ENCODE peak calls at places on chromosomes 5 and 9, in nine cellular contexts. Z is kidney epithelial cell; V is CD4-positive, CD25-positive, alpha-beta regulatory T cell; J is colonic mucosa; U is transverse colon; W is CD4-positive, alpha-beta memory T cell; F is astrocyte of the spinal cord; Q is epithelial cell of esophagus; G is adrenal gland. T is an unnamed sample.

GRCh38 chr5:33894566-33894965 is 2.8 kb upstream of the ADAMTS12 start:
- DNase-seq in Z (peak; percentile 70), V (no peak), J (no peak), U (no peak), W (no peak), F (peak; percentile 69), Q (no peak), G (no peak), T (no peak)

GRCh38 chr9:108784998-108785397 is 70.8 kb downstream of the ACTL7B start:
- DNase-seq in Z (no peak), V (no peak), J (no peak), U (no peak), W (no peak), F (peak; percentile 22), Q (no peak), G (peak; percentile 34), T (no peak)

GRCh38 chr5:72667708-72668107 is 148.8 kb upstream of the TNPO1 start:
- DNase-seq in Z (no peak), V (no peak), J (no peak), U (no peak), W (no peak), F (no peak), Q (peak; percentile 92), G (no peak), T (no peak)

GRCh38 chr9:17824191-17824926 is 245.5 kb downstream of the SH3GL2 start:
- DNase-seq in Z (no peak), V (no peak), J (no peak), U (no peak), W (no peak), F (no peak), Q (no peak), G (no peak), T (no peak)

GRCh38 chr5:67350600-67351315 is 154.2 kb upstream of the CD180 start:
- DNase-seq in Z (no peak), V (peak; percentile 30), J (no peak), U (peak; percentile 22), W (no peak), F (no peak), Q (no peak), G (no peak), T (no peak)

GRCh38 chr9:133210202-133210532 is 1.1 kb upstream of the OBP2B start:
- DNase-seq in Z (no peak), V (no peak), J (no peak), U (no peak), W (no peak), F (no peak), Q (no peak), G (no peak), T (no peak)

GRCh38 chr9:69885474-69885929 is 64.9 kb downstream of the CFAP95 start:
- DNase-seq in Z (peak; percentile 69), V (no peak), J (peak; percentile 25), U (no peak), W (no peak), F (peak; percentile 69), Q (no peak), G (no peak), T (no peak)

GRCh38 chr9:125126019-125126746 is 17.1 kb downstream of the SCAI start:
- DNase-seq in Z (peak; percentile 79), V (peak; percentile 86), J (peak; percentile 66), U (peak; percentile 70), W (peak; percentile 89), F (peak; percentile 99), Q (peak; percentile 80), G (peak; percentile 94), T (no peak)

GRCh38 chr9:7259544-7260241 is 501.9 kb downstream of the KDM4C start:
- DNase-seq in Z (no peak), V (no peak), J (no peak), U (no peak), W (no peak), F (no peak), Q (peak; percentile 7), G (no peak), T (no peak)

GRCh38 chr5:168428552-168428951 is 57.7 kb upstream of the RARS1 start:
- DNase-seq in Z (no peak), V (no peak), J (no peak), U (no peak), W (no peak), F (no peak), Q (no peak), G (no peak), T (no peak)

GRCh38 chr5:39518516-39518915 is 93.7 kb upstream of the DAB2 start:
- DNase-seq in Z (no peak), V (no peak), J (no peak), U (no peak), W (no peak), F (peak; percentile 94), Q (no peak), G (no peak), T (no peak)

GRCh38 chr9:126375386-126375785 is 48.8 kb downstream of the MVB12B start:
- DNase-seq in Z (no peak), V (no peak), J (peak; percentile 53), U (peak; percentile 38), W (no peak), F (peak; percentile 55), Q (no peak), G (peak; percentile 49), T (no peak)

GRCh38 chr9:11749396-11749795 is 943.8 kb upstream of the TYRP1 start:
- DNase-seq in Z (no peak), V (no peak), J (no peak), U (no peak), W (no peak), F (no peak), Q (no peak), G (no peak), T (no peak)

DNA sequence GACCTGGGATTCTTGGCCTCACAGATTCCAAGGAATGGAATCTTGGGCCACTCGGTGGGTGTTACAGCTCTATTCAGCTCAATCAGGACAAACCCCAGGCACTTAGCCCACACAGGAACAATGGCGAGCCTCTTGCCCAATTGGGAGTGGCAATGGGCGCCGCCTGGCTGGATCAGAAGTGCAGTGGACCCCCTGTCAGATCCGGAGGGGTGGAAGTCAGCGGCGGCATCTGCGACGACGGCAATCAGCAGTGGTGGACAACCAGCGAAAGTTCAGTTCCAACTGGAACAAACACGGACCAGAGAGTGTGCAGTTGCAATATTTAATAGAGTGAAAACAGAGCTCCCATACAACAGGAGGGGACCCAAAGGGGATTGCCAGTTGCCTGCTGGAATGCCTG is 378.3 kb downstream of the CDH9 start:
- DNase-seq in Z (no peak), V (no peak), J (no peak), U (no peak), W (no peak), F (no peak), Q (no peak), G (no peak), T (no peak)
- H3K4me3 ChIP-seq in Z (no peak overlapping the region), V (no peak overlapping the region), J (no peak overlapping the region), U (no peak overlapping the region), W (no peak overlapping the region), F (no peak overlapping the region), Q (no peak overlapping the region), G (no peak overlapping the region), T (no peak overlapping the region)

DNA sequence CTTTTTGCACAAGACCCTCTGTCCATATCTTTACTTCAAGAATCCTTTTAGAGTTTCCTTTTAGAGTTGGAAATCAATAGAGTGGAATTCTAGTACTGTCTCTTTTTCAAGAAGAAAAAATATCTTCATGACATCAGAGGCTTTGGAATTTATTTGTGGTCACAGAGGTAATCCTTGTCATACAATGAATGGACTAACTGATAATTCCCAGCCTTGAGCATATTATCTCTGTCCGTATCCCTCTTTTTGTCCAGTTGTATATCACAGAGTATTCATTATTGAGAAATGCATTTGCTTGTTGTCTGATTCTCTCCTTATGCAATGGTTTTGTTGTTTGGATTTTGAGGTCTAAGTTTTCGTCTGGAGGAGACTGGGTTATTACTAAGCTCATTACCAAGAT is 82.0 kb upstream of the HAPLN1 start:
- DNase-seq in Z (no peak), V (no peak), J (no peak), U (no peak), W (no peak), F (peak; percentile 12), Q (no peak), G (no peak), T (no peak)
- H3K4me3 ChIP-seq in Z (no peak overlapping the region), V (no peak overlapping the region), J (no peak overlapping the region), U (no peak overlapping the region), W (no peak overlapping the region), F (no peak overlapping the region), Q (no peak overlapping the region), G (no peak overlapping the region), T (no peak overlapping the region)

GRCh38 chr5:40682431-40683017 is 2.8 kb downstream of the PTGER4 start:
- DNase-seq in Z (no peak), V (no peak), J (peak; percentile 36), U (no peak), W (no peak), F (peak; percentile 36), Q (peak; percentile 45), G (peak; percentile 19), T (no peak)
- H3K4me3 ChIP-seq in Z (peak overlapping the region; percentile 52), V (peak overlapping the region; percentile 100), J (peak overlapping the region; percentile 63), U (peak overlapping the region; percentile 83), W (peak overlapping the region; percentile 92), F (peak overlapping the region; percentile 81), Q (peak overlapping the region; percentile 73), G (no peak overlapping the region), T (no peak overlapping the region)

GRCh38 chr9:21398955-21399489 is 9.9 kb upstream of the IFNA8 start:
- DNase-seq in Z (no peak), V (no peak), J (no peak), U (no peak), W (no peak), F (no peak), Q (no peak), G (no peak), T (no peak)

GRCh38 chr9:21404146-21404545 is 4.8 kb upstream of the IFNA8 start:
- DNase-seq in Z (no peak), V (no peak), J (no peak), U (no peak), W (no peak), F (no peak), Q (no peak), G (no peak), T (no peak)

GRCh38 chr9:21402387-21403247 is 6.3 kb upstream of the IFNA8 start:
- DNase-seq in Z (no peak), V (no peak), J (no peak), U (no peak), W (no peak), F (no peak), Q (no peak), G (no peak), T (no peak)
- H3K4me3 ChIP-seq in Z (peak overlapping the region; percentile 30), V (no peak overlapping the region), J (peak overlapping the region; percentile 21), U (peak overlapping the region; percentile 15), W (no peak overlapping the region), F (peak overlapping the region; percentile 40), Q (peak overlapping the region; percentile 31), G (no peak overlapping the region), T (no peak overlapping the region)